ENCODE peak calls at places on chromosome 5, in six cellular contexts. W is heart right ventricle, E is HFF-Myc, G is type B pancreatic cell, J is AG10803, A is tibial artery. R is an unnamed sample.

GRCh38 chr5:138706655-138707480 is 46.4 kb upstream of the CTNNA1 start:
- DNase-seq in A (no peak), G (no peak), E (no peak), W (peak), J (peak), R (no peak)

GRCh38 chr5:131209506-131210191 is 38.9 kb downstream of the LYRM7 start:
- DNase-seq in W (no peak), A (no peak), J (no peak), E (no peak), G (no peak), R (no peak)

GRCh38 chr5:141508808-141509611 is 20.1 kb downstream of the PCDHGC5 start:
- DNase-seq in E (peak), G (no peak), A (peak), W (peak), J (peak), R (peak)

GRCh38 chr5:54774281-54775171 is 210.9 kb downstream of the ESM1 start:
- DNase-seq in A (peak), W (peak), G (no peak), J (peak), E (no peak), R (no peak)

GRCh38 chr5:170278611-170279500 is 18.7 kb downstream of the LCP2 start:
- DNase-seq in A (no peak), J (no peak), G (no peak), W (peak), E (no peak), R (no peak)

GRCh38 chr5:111953351-111954127 is 196.5 kb upstream of the NREP start:
- DNase-seq in A (no peak), G (no peak), J (peak), W (no peak), E (no peak), R (no peak)

GRCh38 chr5:5419291-5420210 is 2.9 kb upstream of the ICE1 start:
- DNase-seq in W (no peak), G (no peak), A (no peak), E (peak), J (peak), R (peak)

GRCh38 chr5:107671742-107672211 is 1.0 kb upstream of the EFNA5 start:
- DNase-seq in A (no peak), W (no peak), G (no peak), J (peak), E (no peak), R (no peak)

GRCh38 chr5:179253730-179254129 is 91.5 kb downstream of the ADAMTS2 start:
- DNase-seq in W (no peak), J (no peak), E (no peak), G (peak), A (peak), R (no peak)

GRCh38 chr5:150129813-150130492 is 25.7 kb downstream of the PDGFRB start:
- DNase-seq in W (peak), A (peak), E (no peak), J (peak), G (no peak), R (peak)

GRCh38 chr5:38641003-38641402 is 84.6 kb upstream of the LIFR start:
- DNase-seq in A (peak), E (no peak), W (no peak), G (no peak), J (peak), R (no peak)

GRCh38 chr5:39420482-39421145 is 4.2 kb downstream of the DAB2 start:
- DNase-seq in J (peak), G (no peak), E (peak), W (peak), A (peak), R (no peak)

GRCh38 chr5:57445715-57446037 is 36.9 kb downstream of the ACTBL2 start:
- DNase-seq in A (no peak), W (no peak), G (no peak), E (no peak), J (peak), R (no peak)

GRCh38 chr5:102811962-102812361 is 56.9 kb downstream of the PAM start:
- DNase-seq in W (no peak), A (no peak), E (peak), G (no peak), J (peak), R (no peak)

GRCh38 chr5:149464796-149465489 is 85.9 kb upstream of the IL17B start:
- DNase-seq in G (no peak), E (no peak), W (peak), A (peak), J (peak), R (no peak)

GRCh38 chr5:123367739-123368138 is 55.5 kb downstream of the CEP120 start:
- DNase-seq in J (peak), A (no peak), G (no peak), W (no peak), E (no peak), R (no peak)

GRCh38 chr5:143650296-143650695 is 161.7 kb upstream of the HMHB1 start:
- DNase-seq in J (no peak), G (no peak), A (no peak), W (peak), E (no peak), R (no peak)

GRCh38 chr5:35138232-35138631 is 90.5 kb upstream of the AGXT2 start:
- DNase-seq in J (peak), W (no peak), A (no peak), E (no peak), G (no peak), R (no peak)
- TF ChIP-seq CTCF in J (no peak), W (no peak), A (no peak), E (no peak), G (no peak), R (no peak)

GRCh38 chr5:162852145-162852544 is 585.2 kb upstream of the CCNG1 start:
- DNase-seq in A (no peak), G (no peak), E (no peak), W (no peak), J (no peak), R (no peak)
- TF ChIP-seq CTCF in A (no peak), G (no peak), E (no peak), W (no peak), J (no peak), R (no peak)

DNA sequence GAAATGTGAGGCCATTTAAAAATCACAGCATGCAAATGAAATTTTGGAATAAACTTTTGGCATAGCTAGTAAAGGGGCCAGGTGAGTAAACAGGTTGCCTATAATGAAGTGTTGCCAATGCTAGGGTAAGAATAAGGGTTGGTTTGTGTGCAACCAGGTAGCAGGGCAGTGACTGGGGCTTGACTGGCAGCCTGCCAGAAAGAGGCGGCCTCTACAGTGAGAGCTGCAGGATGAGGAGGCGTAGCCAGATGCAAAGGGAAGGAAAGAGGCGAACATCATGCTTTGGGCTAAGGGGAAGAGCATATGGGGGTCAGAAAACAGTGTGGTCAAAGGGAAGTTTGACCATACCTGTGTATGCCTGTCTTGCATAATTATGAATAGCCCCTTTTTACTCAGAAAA is 70.6 kb downstream of the MAST4 start:
- DNase-seq in G (no peak), E (no peak), J (no peak), A (no peak), W (no peak), R (no peak)
- TF ChIP-seq CTCF in G (no peak), E (no peak), J (no peak), A (no peak), W (no peak), R (no peak)

GRCh38 chr5:53249529-53249928 is 140.0 kb upstream of the MOCS2 start:
- DNase-seq in W (no peak), J (peak), E (peak), G (no peak), A (peak), R (no peak)

GRCh38 chr5:53243403-53243802 is 133.8 kb upstream of the MOCS2 start:
- DNase-seq in W (no peak), G (no peak), J (no peak), A (no peak), E (no peak), R (no peak)

GRCh38 chr5:53250151-53250550 is 140.6 kb upstream of the MOCS2 start:
- DNase-seq in W (no peak), A (no peak), G (no peak), E (no peak), J (no peak), R (no peak)

DNA sequence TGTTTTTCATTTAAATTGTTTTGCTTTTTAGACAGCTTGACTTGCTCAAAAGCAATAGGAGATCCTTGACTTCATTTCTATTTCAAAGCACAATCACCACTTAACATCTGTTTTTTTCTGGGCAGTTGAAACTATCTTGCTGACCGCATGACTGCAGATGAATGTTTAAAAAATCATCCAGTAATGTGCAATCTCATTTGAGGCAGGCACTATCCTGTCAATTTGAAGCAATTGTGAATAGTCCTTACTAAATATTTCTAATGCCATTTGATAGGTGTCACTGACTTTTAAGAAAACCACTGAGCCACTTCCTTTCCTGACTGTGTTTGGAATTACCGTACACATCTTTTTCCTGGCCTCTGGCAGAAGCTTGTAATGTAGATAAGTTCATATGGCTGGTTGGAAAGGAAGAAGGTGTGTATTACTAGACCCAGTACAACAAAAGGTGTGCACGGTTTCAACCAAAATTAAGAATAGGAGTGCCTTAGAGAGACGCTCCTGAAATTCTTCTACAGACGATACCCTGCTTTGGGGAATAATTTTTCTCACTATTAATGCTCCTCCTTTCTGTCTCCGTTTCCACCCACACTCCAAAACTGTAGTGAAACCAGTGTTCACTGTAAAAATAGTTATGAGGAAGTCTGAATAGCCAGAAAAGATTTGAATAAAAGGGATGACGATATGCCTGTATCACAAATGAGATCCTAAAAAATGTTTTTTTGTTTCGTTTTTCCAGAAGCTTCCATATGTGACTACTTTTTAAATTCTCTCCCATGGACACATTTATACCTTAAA is 136.7 kb upstream of the MOCS2 start:
- DNase-seq in A (no peak), J (peak), W (no peak), G (no peak), E (peak), R (no peak)
- TF ChIP-seq CTCF in A (no peak), J (no peak), W (no peak), G (no peak), E (no peak), R (no peak)

GRCh38 chr5:58891072-58891970 is 308.4 kb downstream of the RAB3C start:
- DNase-seq in A (peak), J (peak), G (no peak), E (peak), W (peak), R (peak)
- TF ChIP-seq CTCF in A (peak), J (peak), G (peak), E (peak), W (peak), R (peak)

GRCh38 chr5:66757834-66758396 is 161.7 kb downstream of the MAST4 start:
- DNase-seq in E (no peak), G (no peak), A (no peak), W (no peak), J (no peak), R (no peak)

DNA sequence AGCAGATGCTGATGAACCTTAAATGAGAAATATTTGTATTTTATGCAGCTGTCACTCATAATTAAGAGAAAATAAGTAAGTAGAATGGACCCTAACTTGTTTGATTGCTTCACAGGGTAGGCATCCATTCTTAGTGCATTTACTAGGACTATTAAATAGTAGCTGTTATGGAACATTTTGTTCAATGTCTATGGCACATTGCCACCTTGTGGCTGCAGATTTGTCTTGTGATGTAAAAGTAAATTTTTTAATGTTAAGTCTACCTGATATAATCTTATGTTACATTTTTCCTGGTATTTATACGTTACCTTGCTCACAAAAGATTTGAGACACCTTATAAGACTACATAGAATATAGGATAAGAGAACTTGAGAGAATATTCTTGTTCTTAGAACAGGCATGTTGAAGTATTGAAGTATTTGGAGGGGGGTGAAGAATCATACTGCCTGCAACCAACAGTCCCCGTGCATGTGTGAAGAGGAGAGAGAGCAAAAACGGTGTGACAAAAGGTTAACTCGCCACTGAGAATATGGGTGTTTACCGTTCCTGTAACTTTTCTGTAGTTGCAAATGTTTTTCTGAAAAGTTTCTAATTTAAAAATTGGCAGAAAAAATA is 161.1 kb downstream of the MAST4 start:
- DNase-seq in A (no peak), G (no peak), W (peak), J (peak), E (peak), R (peak)
- TF ChIP-seq CTCF in A (peak), G (peak), W (peak), J (peak), E (peak), R (peak)

DNA sequence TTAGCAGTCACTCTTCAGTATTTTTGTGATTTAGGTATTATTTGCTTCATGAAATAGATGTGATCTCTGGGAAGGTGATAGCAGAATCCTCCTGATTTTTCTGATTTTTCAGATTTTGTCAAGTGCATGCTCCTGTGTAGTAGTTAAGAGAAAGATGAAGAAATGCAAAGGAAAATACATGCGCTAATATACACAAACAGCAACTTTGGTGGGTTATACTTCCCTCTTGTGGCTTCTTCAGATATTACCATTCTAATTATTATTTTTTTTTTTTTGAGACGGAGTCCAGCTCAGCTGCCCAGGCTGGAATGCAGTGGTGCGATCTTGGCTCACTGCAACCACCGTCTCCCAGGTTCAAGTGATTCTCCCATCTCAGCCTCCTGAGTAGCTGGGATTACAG is 31.7 kb downstream of the LMNB1 start:
- DNase-seq in A (no peak), W (no peak), E (peak), J (peak), G (no peak), R (no peak)
- TF ChIP-seq CTCF in A (peak), W (peak), E (peak), J (peak), G (peak), R (peak)

GRCh38 chr5:317086-317811 is 4.3 kb upstream of the AHRR start:
- DNase-seq in W (no peak), A (no peak), G (no peak), E (no peak), J (peak), R (peak)

GRCh38 chr5:316210-317085 is 5.1 kb upstream of the AHRR start:
- DNase-seq in G (no peak), W (no peak), J (no peak), E (no peak), A (no peak), R (no peak)

GRCh38 chr5:318931-319601 is 2.4 kb upstream of the AHRR start:
- DNase-seq in A (no peak), J (no peak), W (no peak), G (no peak), E (no peak), R (no peak)

GRCh38 chr5:320524-321232 is 836 bp upstream of the AHRR start:
- DNase-seq in J (no peak), W (no peak), A (no peak), E (no peak), G (no peak), R (no peak)

GRCh38 chr5:318341-318897 is 3.1 kb upstream of the AHRR start:
- DNase-seq in W (no peak), J (peak), A (no peak), G (no peak), E (no peak), R (no peak)
- TF ChIP-seq CTCF in W (no peak), J (peak), A (no peak), G (no peak), E (no peak), R (no peak)

GRCh38 chr5:21918451-21918850 is 934.7 kb downstream of the CDH12 start:
- DNase-seq in J (no peak), E (no peak), A (no peak), W (no peak), G (no peak), R (no peak)

GRCh38 chr5:21919417-21920022 is 933.6 kb downstream of the CDH12 start:
- DNase-seq in E (peak), W (no peak), G (no peak), A (no peak), J (peak), R (no peak)
- TF ChIP-seq CTCF in E (peak), W (peak), G (peak), A (no peak), J (peak), R (peak)

DNA sequence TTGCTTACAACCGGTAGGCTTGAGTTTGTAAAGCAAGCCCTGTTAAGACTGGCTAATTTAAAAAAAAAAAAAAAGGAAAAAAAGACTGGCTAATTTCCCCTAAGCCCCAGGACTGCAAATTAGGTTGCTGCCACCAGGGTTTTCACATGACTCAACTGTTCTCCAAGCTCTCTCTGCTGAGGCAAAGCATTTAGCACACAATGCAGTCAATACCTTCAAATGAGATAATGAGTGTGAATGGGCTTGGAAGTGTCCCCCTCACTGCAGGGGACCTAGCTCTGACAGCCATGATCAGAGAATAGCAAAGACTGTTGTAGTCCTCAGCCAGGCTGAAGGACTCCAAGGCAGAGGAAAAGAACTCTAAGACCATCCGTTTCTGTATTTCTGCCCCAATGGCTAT is 42.8 kb upstream of the ZSWIM6 start:
- DNase-seq in A (no peak), W (no peak), E (no peak), J (no peak), G (no peak), R (no peak)
- TF ChIP-seq CTCF in A (no peak), W (no peak), E (no peak), J (peak), G (peak), R (peak)

R was measured in mesothelial cell of epicardium.